ENCODE peak calls at places on chromosomes 13 and 19, in eight cellular contexts. One of them, this sample, is unnamed.

GRCh38 chr13:108830916-108831315 is 201.5 kb downstream of the MYO16 start:
- DNase-seq in IMR-90: no peak
- DNase-seq in upper lobe of right lung: no peak
- DNase-seq in psoas muscle: no peak
- DNase-seq in ELR: no peak
- DNase-seq in fibroblast of lung: no peak
- DNase-seq in astrocyte of the spinal cord: no peak
- DNase-seq in neural crest cell: no peak
- DNase-seq in this sample: no peak

GRCh38 chr19:48478339-48479061 is 9.3 kb downstream of the CYTH2 start:
- DNase-seq in ELR: no peak
- DNase-seq in fibroblast of lung: no peak
- DNase-seq in psoas muscle: peak
- DNase-seq in upper lobe of right lung: no peak
- DNase-seq in astrocyte of the spinal cord: no peak
- DNase-seq in neural crest cell: no peak
- DNase-seq in IMR-90: no peak
- DNase-seq in this sample: no peak

GRCh38 chr19:39150807-39151206 is 25.2 kb downstream of the PAK4 start:
- DNase-seq in IMR-90: no peak
- DNase-seq in psoas muscle: no peak
- DNase-seq in astrocyte of the spinal cord: no peak
- DNase-seq in upper lobe of right lung: no peak
- DNase-seq in ELR: no peak
- DNase-seq in neural crest cell: no peak
- DNase-seq in fibroblast of lung: no peak
- DNase-seq in this sample: no peak

GRCh38 chr13:113006660-113007059 is 37.6 kb downstream of the MCF2L start:
- DNase-seq in astrocyte of the spinal cord: no peak
- DNase-seq in upper lobe of right lung: no peak
- DNase-seq in fibroblast of lung: no peak
- DNase-seq in ELR: no peak
- DNase-seq in IMR-90: no peak
- DNase-seq in psoas muscle: no peak
- DNase-seq in neural crest cell: no peak
- DNase-seq in this sample: no peak

GRCh38 chr13:51618626-51619025 is 34.4 kb downstream of the WDFY2 start:
- DNase-seq in fibroblast of lung: no peak
- DNase-seq in psoas muscle: no peak
- DNase-seq in neural crest cell: no peak
- DNase-seq in IMR-90: no peak
- DNase-seq in astrocyte of the spinal cord: no peak
- DNase-seq in ELR: no peak
- DNase-seq in upper lobe of right lung: no peak
- DNase-seq in this sample: no peak

GRCh38 chr13:75173457-75174356 is 308.3 kb downstream of the TBC1D4 start:
- DNase-seq in IMR-90: no peak
- DNase-seq in astrocyte of the spinal cord: no peak
- DNase-seq in fibroblast of lung: no peak
- DNase-seq in upper lobe of right lung: no peak
- DNase-seq in psoas muscle: no peak
- DNase-seq in neural crest cell: no peak
- DNase-seq in ELR: peak
- DNase-seq in this sample: no peak

GRCh38 chr13:77697208-77698103 is at the start of gene SLAIN1:
- DNase-seq in ELR: peak
- DNase-seq in psoas muscle: peak
- DNase-seq in astrocyte of the spinal cord: peak
- DNase-seq in IMR-90: peak
- DNase-seq in neural crest cell: peak
- DNase-seq in fibroblast of lung: peak
- DNase-seq in upper lobe of right lung: peak
- DNase-seq in this sample: peak

GRCh38 chr19:48718711-48719231 is 754 bp downstream of the MAMSTR start:
- DNase-seq in astrocyte of the spinal cord: no peak
- DNase-seq in upper lobe of right lung: no peak
- DNase-seq in ELR: no peak
- DNase-seq in neural crest cell: no peak
- DNase-seq in IMR-90: no peak
- DNase-seq in fibroblast of lung: no peak
- DNase-seq in psoas muscle: peak
- DNase-seq in this sample: no peak

GRCh38 chr19:6773323-6773931 is 919 bp downstream of the VAV1 start:
- DNase-seq in astrocyte of the spinal cord: no peak
- DNase-seq in psoas muscle: peak
- DNase-seq in neural crest cell: no peak
- DNase-seq in IMR-90: no peak
- DNase-seq in fibroblast of lung: no peak
- DNase-seq in upper lobe of right lung: peak
- DNase-seq in ELR: no peak
- DNase-seq in this sample: peak

GRCh38 chr13:50345804-50346203 is 330.6 kb downstream of the KCNRG start:
- DNase-seq in IMR-90: no peak
- DNase-seq in psoas muscle: no peak
- DNase-seq in ELR: no peak
- DNase-seq in upper lobe of right lung: no peak
- DNase-seq in neural crest cell: no peak
- DNase-seq in astrocyte of the spinal cord: no peak
- DNase-seq in fibroblast of lung: no peak
- DNase-seq in this sample: no peak

GRCh38 chr19:32748497-32748896 is 28.9 kb downstream of the TDRD12 start:
- DNase-seq in psoas muscle: no peak
- DNase-seq in astrocyte of the spinal cord: no peak
- DNase-seq in ELR: no peak
- DNase-seq in fibroblast of lung: no peak
- DNase-seq in neural crest cell: no peak
- DNase-seq in IMR-90: no peak
- DNase-seq in upper lobe of right lung: no peak
- DNase-seq in this sample: no peak

GRCh38 chr13:86946734-86947133 is 724.4 kb upstream of the SLITRK5 start:
- DNase-seq in psoas muscle: no peak
- DNase-seq in IMR-90: no peak
- DNase-seq in ELR: no peak
- DNase-seq in neural crest cell: no peak
- DNase-seq in upper lobe of right lung: no peak
- DNase-seq in fibroblast of lung: no peak
- DNase-seq in astrocyte of the spinal cord: no peak
- DNase-seq in this sample: no peak

GRCh38 chr13:50125556-50126377 is 110.5 kb downstream of the KCNRG start:
- DNase-seq in ELR: peak
- DNase-seq in psoas muscle: peak
- DNase-seq in IMR-90: peak
- DNase-seq in upper lobe of right lung: peak
- DNase-seq in fibroblast of lung: peak
- DNase-seq in neural crest cell: peak
- DNase-seq in astrocyte of the spinal cord: peak
- DNase-seq in this sample: peak

GRCh38 chr19:47231215-47232054 is 436 bp upstream of the BBC3 start:
- DNase-seq in upper lobe of right lung: peak
- DNase-seq in fibroblast of lung: peak
- DNase-seq in astrocyte of the spinal cord: peak
- DNase-seq in neural crest cell: peak
- DNase-seq in ELR: peak
- DNase-seq in psoas muscle: peak
- DNase-seq in IMR-90: peak
- DNase-seq in this sample: peak

GRCh38 chr19:39967561-39967960 is 3.4 kb upstream of the PSMC4 start:
- DNase-seq in astrocyte of the spinal cord: no peak
- DNase-seq in fibroblast of lung: no peak
- DNase-seq in psoas muscle: no peak
- DNase-seq in upper lobe of right lung: no peak
- DNase-seq in neural crest cell: no peak
- DNase-seq in IMR-90: no peak
- DNase-seq in ELR: no peak
- DNase-seq in this sample: no peak

GRCh38 chr13:31908696-31909386 is 122.7 kb upstream of the FRY start:
- DNase-seq in neural crest cell: no peak
- DNase-seq in IMR-90: no peak
- DNase-seq in fibroblast of lung: no peak
- DNase-seq in psoas muscle: no peak
- DNase-seq in upper lobe of right lung: no peak
- DNase-seq in ELR: no peak
- DNase-seq in astrocyte of the spinal cord: no peak
- DNase-seq in this sample: no peak

GRCh38 chr13:61370520-61370919 is 45.1 kb downstream of the PCDH20 start:
- DNase-seq in ELR: no peak
- DNase-seq in upper lobe of right lung: no peak
- DNase-seq in fibroblast of lung: no peak
- DNase-seq in IMR-90: no peak
- DNase-seq in neural crest cell: no peak
- DNase-seq in astrocyte of the spinal cord: peak
- DNase-seq in psoas muscle: no peak
- DNase-seq in this sample: no peak

GRCh38 chr19:52734340-52734892 is 428 bp downstream of the ZNF611 start:
- DNase-seq in psoas muscle: peak
- DNase-seq in upper lobe of right lung: no peak
- DNase-seq in IMR-90: no peak
- DNase-seq in astrocyte of the spinal cord: peak
- DNase-seq in neural crest cell: peak
- DNase-seq in fibroblast of lung: peak
- DNase-seq in ELR: peak
- DNase-seq in this sample: peak

GRCh38 chr13:44141213-44141724 is 232.4 kb upstream of the SERP2 start:
- DNase-seq in neural crest cell: no peak
- DNase-seq in IMR-90: no peak
- DNase-seq in astrocyte of the spinal cord: peak
- DNase-seq in fibroblast of lung: peak
- DNase-seq in psoas muscle: no peak
- DNase-seq in ELR: no peak
- DNase-seq in upper lobe of right lung: peak
- DNase-seq in this sample: no peak

GRCh38 chr19:43662487-43662886 is 7.5 kb downstream of the PLAUR start:
- DNase-seq in IMR-90: no peak
- DNase-seq in astrocyte of the spinal cord: no peak
- DNase-seq in psoas muscle: no peak
- DNase-seq in neural crest cell: no peak
- DNase-seq in ELR: peak
- DNase-seq in fibroblast of lung: no peak
- DNase-seq in upper lobe of right lung: no peak
- DNase-seq in this sample: no peak

GRCh38 chr19:49837009-49837310 is 14.0 kb upstream of the PTOV1 start:
- DNase-seq in fibroblast of lung: no peak
- DNase-seq in neural crest cell: no peak
- DNase-seq in upper lobe of right lung: no peak
- DNase-seq in psoas muscle: no peak
- DNase-seq in ELR: peak
- DNase-seq in IMR-90: no peak
- DNase-seq in astrocyte of the spinal cord: peak
- DNase-seq in this sample: no peak

GRCh38 chr19:31356587-31357314 is 7.5 kb upstream of the TSHZ3 start:
- DNase-seq in IMR-90: no peak
- DNase-seq in astrocyte of the spinal cord: no peak
- DNase-seq in psoas muscle: peak
- DNase-seq in fibroblast of lung: peak
- DNase-seq in ELR: no peak
- DNase-seq in neural crest cell: no peak
- DNase-seq in upper lobe of right lung: peak
- DNase-seq in this sample: peak

GRCh38 chr13:76884167-76884566 is 2.0 kb downstream of the KCTD12 start:
- DNase-seq in IMR-90: no peak
- DNase-seq in psoas muscle: peak
- DNase-seq in fibroblast of lung: peak
- DNase-seq in neural crest cell: no peak
- DNase-seq in astrocyte of the spinal cord: peak
- DNase-seq in ELR: peak
- DNase-seq in upper lobe of right lung: peak
- DNase-seq in this sample: no peak

GRCh38 chr19:51460164-51460992 is 2.1 kb upstream of the SIGLEC8 start:
- DNase-seq in ELR: peak
- DNase-seq in upper lobe of right lung: no peak
- DNase-seq in fibroblast of lung: no peak
- DNase-seq in neural crest cell: no peak
- DNase-seq in IMR-90: peak
- DNase-seq in psoas muscle: no peak
- DNase-seq in astrocyte of the spinal cord: no peak
- DNase-seq in this sample: no peak

GRCh38 chr13:20814224-20814910 is 40.6 kb upstream of the EEF1AKMT1 start:
- DNase-seq in ELR: peak
- DNase-seq in upper lobe of right lung: peak
- DNase-seq in fibroblast of lung: peak
- DNase-seq in astrocyte of the spinal cord: peak
- DNase-seq in neural crest cell: no peak
- DNase-seq in IMR-90: peak
- DNase-seq in psoas muscle: peak
- DNase-seq in this sample: no peak

GRCh38 chr13:110746443-110746842 is 32.9 kb downstream of the ING1 start:
- DNase-seq in fibroblast of lung: peak
- DNase-seq in astrocyte of the spinal cord: no peak
- DNase-seq in ELR: no peak
- DNase-seq in psoas muscle: no peak
- DNase-seq in IMR-90: peak
- DNase-seq in neural crest cell: no peak
- DNase-seq in upper lobe of right lung: no peak
- DNase-seq in this sample: no peak

GRCh38 chr13:38685974-38686571 is 804 bp upstream of the FREM2 start:
- DNase-seq in neural crest cell: no peak
- DNase-seq in IMR-90: no peak
- DNase-seq in ELR: peak
- DNase-seq in psoas muscle: no peak
- DNase-seq in fibroblast of lung: peak
- DNase-seq in upper lobe of right lung: no peak
- DNase-seq in astrocyte of the spinal cord: peak
- DNase-seq in this sample: no peak

GRCh38 chr13:25177012-25177411 is 4.9 kb upstream of the AMER2 start:
- DNase-seq in fibroblast of lung: no peak
- DNase-seq in psoas muscle: no peak
- DNase-seq in neural crest cell: no peak
- DNase-seq in astrocyte of the spinal cord: no peak
- DNase-seq in IMR-90: no peak
- DNase-seq in ELR: no peak
- DNase-seq in upper lobe of right lung: no peak
- DNase-seq in this sample: no peak

GRCh38 chr19:18408053-18408476 is 10.6 kb upstream of the LRRC25 start:
- DNase-seq in upper lobe of right lung: peak
- DNase-seq in psoas muscle: peak
- DNase-seq in fibroblast of lung: no peak
- DNase-seq in astrocyte of the spinal cord: no peak
- DNase-seq in ELR: peak
- DNase-seq in neural crest cell: no peak
- DNase-seq in IMR-90: no peak
- DNase-seq in this sample: no peak

GRCh38 chr19:4811328-4812131 is 20.0 kb downstream of the TICAM1 start:
- DNase-seq in astrocyte of the spinal cord: peak
- DNase-seq in psoas muscle: peak
- DNase-seq in IMR-90: peak
- DNase-seq in upper lobe of right lung: peak
- DNase-seq in ELR: peak
- DNase-seq in fibroblast of lung: peak
- DNase-seq in neural crest cell: peak
- DNase-seq in this sample: peak

GRCh38 chr19:46847528-46847927 is 3.1 kb downstream of the AP2S1 start:
- DNase-seq in upper lobe of right lung: no peak
- DNase-seq in IMR-90: no peak
- DNase-seq in ELR: no peak
- DNase-seq in fibroblast of lung: no peak
- DNase-seq in astrocyte of the spinal cord: no peak
- DNase-seq in neural crest cell: no peak
- DNase-seq in psoas muscle: no peak
- DNase-seq in this sample: no peak

GRCh38 chr19:33395561-33396550 is 22.3 kb downstream of the CEBPG start:
- DNase-seq in fibroblast of lung: peak
- DNase-seq in neural crest cell: no peak
- DNase-seq in astrocyte of the spinal cord: peak
- DNase-seq in upper lobe of right lung: peak
- DNase-seq in psoas muscle: peak
- DNase-seq in ELR: peak
- DNase-seq in IMR-90: peak
- DNase-seq in this sample: no peak

GRCh38 chr19:58518261-58519086 is 1.1 kb downstream of the ZBTB45 start:
- DNase-seq in psoas muscle: no peak
- DNase-seq in neural crest cell: no peak
- DNase-seq in upper lobe of right lung: no peak
- DNase-seq in ELR: peak
- DNase-seq in astrocyte of the spinal cord: no peak
- DNase-seq in fibroblast of lung: no peak
- DNase-seq in IMR-90: no peak
- DNase-seq in this sample: no peak

GRCh38 chr19:6216996-6217751 is 62.6 kb downstream of the MLLT1 start:
- DNase-seq in IMR-90: peak
- DNase-seq in fibroblast of lung: peak
- DNase-seq in psoas muscle: peak
- DNase-seq in neural crest cell: peak
- DNase-seq in upper lobe of right lung: no peak
- DNase-seq in ELR: no peak
- DNase-seq in astrocyte of the spinal cord: peak
- DNase-seq in this sample: no peak

This sample was measured in T-helper 9 cell.